ENCODE peak calls at places on chromosomes 12 and 14, in ten cellular contexts. One of them, this sample, is unnamed.

GRCh38 chr12:66698558-66698957 is 19.7 kb upstream of the GRIP1 start:
- DNase-seq in AG04450: no peak
- DNase-seq in fibroblast of the aortic adventitia: no peak
- DNase-seq in esophagus squamous epithelium: no peak
- DNase-seq in HL-60: no peak
- DNase-seq in tibial nerve: no peak
- DNase-seq in astrocyte: no peak
- DNase-seq in endothelial cell of umbilical vein: no peak
- DNase-seq in heart left ventricle: no peak
- DNase-seq in H1: no peak
- DNase-seq in this sample: no peak

GRCh38 chr14:42855159-42855558 is 1248.5 kb downstream of the LRFN5 start:
- DNase-seq in fibroblast of the aortic adventitia: peak
- DNase-seq in esophagus squamous epithelium: no peak
- DNase-seq in AG04450: no peak
- DNase-seq in H1: no peak
- DNase-seq in astrocyte: no peak
- DNase-seq in heart left ventricle: no peak
- DNase-seq in endothelial cell of umbilical vein: no peak
- DNase-seq in HL-60: no peak
- DNase-seq in tibial nerve: no peak
- DNase-seq in this sample: no peak

GRCh38 chr14:99551034-99551922 is 52.7 kb downstream of the CCDC85C start:
- DNase-seq in esophagus squamous epithelium: no peak
- DNase-seq in H1: no peak
- DNase-seq in astrocyte: no peak
- DNase-seq in HL-60: no peak
- DNase-seq in heart left ventricle: no peak
- DNase-seq in tibial nerve: no peak
- DNase-seq in endothelial cell of umbilical vein: no peak
- DNase-seq in fibroblast of the aortic adventitia: no peak
- DNase-seq in AG04450: no peak
- DNase-seq in this sample: no peak

GRCh38 chr12:57008113-57008687 is 1.9 kb upstream of the ZBTB39 start:
- DNase-seq in HL-60: peak
- DNase-seq in tibial nerve: no peak
- DNase-seq in H1: no peak
- DNase-seq in astrocyte: peak
- DNase-seq in heart left ventricle: no peak
- DNase-seq in fibroblast of the aortic adventitia: peak
- DNase-seq in AG04450: peak
- DNase-seq in esophagus squamous epithelium: no peak
- DNase-seq in endothelial cell of umbilical vein: peak
- DNase-seq in this sample: no peak

GRCh38 chr12:52221912-52222457 is 11.1 kb upstream of the KRT7 start:
- DNase-seq in heart left ventricle: no peak
- DNase-seq in endothelial cell of umbilical vein: peak
- DNase-seq in H1: peak
- DNase-seq in HL-60: peak
- DNase-seq in esophagus squamous epithelium: no peak
- DNase-seq in fibroblast of the aortic adventitia: no peak
- DNase-seq in astrocyte: no peak
- DNase-seq in AG04450: no peak
- DNase-seq in tibial nerve: no peak
- DNase-seq in this sample: peak

GRCh38 chr14:20435454-20436362 is at the start of gene KLHL33:
- DNase-seq in astrocyte: no peak
- DNase-seq in H1: no peak
- DNase-seq in AG04450: no peak
- DNase-seq in heart left ventricle: no peak
- DNase-seq in HL-60: no peak
- DNase-seq in esophagus squamous epithelium: no peak
- DNase-seq in endothelial cell of umbilical vein: no peak
- DNase-seq in tibial nerve: no peak
- DNase-seq in fibroblast of the aortic adventitia: no peak
- DNase-seq in this sample: no peak

GRCh38 chr12:30154996-30155730 is 371.4 kb upstream of the TMTC1 start:
- DNase-seq in esophagus squamous epithelium: no peak
- DNase-seq in endothelial cell of umbilical vein: no peak
- DNase-seq in AG04450: no peak
- DNase-seq in fibroblast of the aortic adventitia: peak
- DNase-seq in heart left ventricle: no peak
- DNase-seq in tibial nerve: no peak
- DNase-seq in H1: no peak
- DNase-seq in astrocyte: peak
- DNase-seq in HL-60: no peak
- DNase-seq in this sample: no peak

GRCh38 chr12:77786675-77787074 is 44.0 kb upstream of the NAV3 start:
- DNase-seq in fibroblast of the aortic adventitia: no peak
- DNase-seq in endothelial cell of umbilical vein: no peak
- DNase-seq in AG04450: no peak
- DNase-seq in tibial nerve: no peak
- DNase-seq in astrocyte: no peak
- DNase-seq in HL-60: no peak
- DNase-seq in H1: no peak
- DNase-seq in esophagus squamous epithelium: no peak
- DNase-seq in heart left ventricle: no peak
- DNase-seq in this sample: no peak

GRCh38 chr14:55846852-55847471 is 267.0 kb downstream of the KTN1 start:
- DNase-seq in AG04450: no peak
- DNase-seq in heart left ventricle: no peak
- DNase-seq in HL-60: no peak
- DNase-seq in tibial nerve: peak
- DNase-seq in H1: no peak
- DNase-seq in esophagus squamous epithelium: no peak
- DNase-seq in fibroblast of the aortic adventitia: peak
- DNase-seq in astrocyte: peak
- DNase-seq in endothelial cell of umbilical vein: no peak
- DNase-seq in this sample: peak

GRCh38 chr14:76497550-76498484 is 121.9 kb downstream of the ESRRB start:
- DNase-seq in esophagus squamous epithelium: no peak
- DNase-seq in AG04450: no peak
- DNase-seq in fibroblast of the aortic adventitia: no peak
- DNase-seq in tibial nerve: no peak
- DNase-seq in endothelial cell of umbilical vein: no peak
- DNase-seq in HL-60: no peak
- DNase-seq in heart left ventricle: no peak
- DNase-seq in astrocyte: no peak
- DNase-seq in H1: no peak
- DNase-seq in this sample: no peak
- TF ChIP-seq CTCF in esophagus squamous epithelium: no peak
- TF ChIP-seq CTCF in AG04450: no peak
- TF ChIP-seq CTCF in fibroblast of the aortic adventitia: no peak
- TF ChIP-seq CTCF in tibial nerve: no peak
- TF ChIP-seq CTCF in endothelial cell of umbilical vein: no peak
- TF ChIP-seq CTCF in HL-60: no peak
- TF ChIP-seq CTCF in heart left ventricle: no peak
- TF ChIP-seq CTCF in astrocyte: no peak
- TF ChIP-seq CTCF in H1: peak
- TF ChIP-seq CTCF in this sample: no peak

GRCh38 chr12:34599530-34600513 is 577.5 kb downstream of the ALG10 start:
- DNase-seq in AG04450: no peak
- DNase-seq in H1: no peak
- DNase-seq in heart left ventricle: no peak
- DNase-seq in fibroblast of the aortic adventitia: no peak
- DNase-seq in tibial nerve: no peak
- DNase-seq in esophagus squamous epithelium: no peak
- DNase-seq in HL-60: no peak
- DNase-seq in endothelial cell of umbilical vein: no peak
- DNase-seq in astrocyte: no peak
- DNase-seq in this sample: peak

GRCh38 chr12:34597548-34598351 is 575.5 kb downstream of the ALG10 start:
- DNase-seq in H1: no peak
- DNase-seq in fibroblast of the aortic adventitia: no peak
- DNase-seq in astrocyte: no peak
- DNase-seq in tibial nerve: no peak
- DNase-seq in AG04450: no peak
- DNase-seq in heart left ventricle: no peak
- DNase-seq in esophagus squamous epithelium: no peak
- DNase-seq in endothelial cell of umbilical vein: no peak
- DNase-seq in HL-60: no peak
- DNase-seq in this sample: no peak

GRCh38 chr12:34598352-34598827 is 576.1 kb downstream of the ALG10 start:
- DNase-seq in AG04450: no peak
- DNase-seq in endothelial cell of umbilical vein: no peak
- DNase-seq in tibial nerve: no peak
- DNase-seq in H1: no peak
- DNase-seq in fibroblast of the aortic adventitia: no peak
- DNase-seq in heart left ventricle: no peak
- DNase-seq in astrocyte: no peak
- DNase-seq in HL-60: no peak
- DNase-seq in esophagus squamous epithelium: no peak
- DNase-seq in this sample: no peak

GRCh38 chr12:34598851-34599529 is 576.7 kb downstream of the ALG10 start:
- DNase-seq in heart left ventricle: no peak
- DNase-seq in HL-60: no peak
- DNase-seq in H1: no peak
- DNase-seq in astrocyte: no peak
- DNase-seq in fibroblast of the aortic adventitia: no peak
- DNase-seq in esophagus squamous epithelium: no peak
- DNase-seq in tibial nerve: no peak
- DNase-seq in AG04450: no peak
- DNase-seq in endothelial cell of umbilical vein: no peak
- DNase-seq in this sample: no peak

DNA sequence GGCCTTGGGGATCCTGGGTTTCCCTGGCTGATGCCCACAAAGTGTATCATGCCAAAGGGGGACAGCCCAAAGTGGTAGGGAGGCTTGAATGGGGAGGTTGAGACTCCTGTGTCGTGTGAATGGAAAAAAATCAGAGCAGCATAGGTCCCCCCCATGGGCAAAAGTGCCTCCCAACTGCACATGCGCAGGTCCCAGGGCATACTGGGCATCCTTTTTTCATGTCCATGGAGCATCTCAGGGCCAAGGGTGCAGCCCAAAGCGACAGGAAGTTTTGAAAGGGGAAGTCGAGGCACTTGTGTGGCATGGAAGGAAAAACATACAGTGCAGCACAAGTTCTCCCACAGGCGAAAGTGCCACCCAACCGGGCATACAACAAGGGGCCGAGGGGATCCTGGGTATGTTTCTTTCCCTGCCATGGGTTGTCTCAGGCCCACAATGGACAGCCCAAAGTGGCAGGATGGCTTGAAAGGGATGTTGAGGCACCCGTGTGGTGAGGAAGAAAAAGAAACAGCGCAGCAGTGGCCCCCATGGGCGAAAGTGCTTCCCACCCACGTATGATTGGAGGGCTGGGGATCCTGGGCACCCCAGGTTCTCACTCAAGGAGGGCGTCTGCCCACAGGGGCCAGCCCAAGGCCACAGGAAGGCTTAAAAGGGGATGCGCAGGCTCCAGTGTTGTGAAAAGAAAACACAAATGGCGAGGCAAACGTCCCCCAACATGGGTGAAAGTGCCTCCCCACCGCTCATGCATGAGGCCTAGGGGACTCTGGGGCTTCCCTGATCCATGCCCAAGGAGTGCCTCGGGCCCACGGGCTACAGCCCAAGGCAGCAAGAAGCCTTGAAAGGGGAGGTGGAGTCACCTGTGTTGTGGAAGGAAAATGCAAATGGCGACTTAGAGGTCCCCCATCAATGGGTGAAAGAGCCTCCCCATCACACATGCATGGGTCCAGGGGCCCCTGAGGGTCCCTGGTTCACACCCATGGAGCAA is 573.7 kb downstream of the ALG10 start:
- DNase-seq in tibial nerve: no peak
- DNase-seq in endothelial cell of umbilical vein: no peak
- DNase-seq in HL-60: no peak
- DNase-seq in H1: no peak
- DNase-seq in astrocyte: no peak
- DNase-seq in heart left ventricle: no peak
- DNase-seq in esophagus squamous epithelium: no peak
- DNase-seq in fibroblast of the aortic adventitia: no peak
- DNase-seq in AG04450: no peak
- DNase-seq in this sample: no peak
- H3K4me3 ChIP-seq in tibial nerve: no peak
- H3K4me3 ChIP-seq in endothelial cell of umbilical vein: no peak
- H3K4me3 ChIP-seq in HL-60: no peak
- H3K4me3 ChIP-seq in H1: no peak
- H3K4me3 ChIP-seq in astrocyte: no peak
- H3K4me3 ChIP-seq in heart left ventricle: no peak
- H3K4me3 ChIP-seq in esophagus squamous epithelium: no peak
- H3K4me3 ChIP-seq in fibroblast of the aortic adventitia: no peak
- H3K4me3 ChIP-seq in AG04450: no peak
- H3K4me3 ChIP-seq in this sample: no peak

DNA sequence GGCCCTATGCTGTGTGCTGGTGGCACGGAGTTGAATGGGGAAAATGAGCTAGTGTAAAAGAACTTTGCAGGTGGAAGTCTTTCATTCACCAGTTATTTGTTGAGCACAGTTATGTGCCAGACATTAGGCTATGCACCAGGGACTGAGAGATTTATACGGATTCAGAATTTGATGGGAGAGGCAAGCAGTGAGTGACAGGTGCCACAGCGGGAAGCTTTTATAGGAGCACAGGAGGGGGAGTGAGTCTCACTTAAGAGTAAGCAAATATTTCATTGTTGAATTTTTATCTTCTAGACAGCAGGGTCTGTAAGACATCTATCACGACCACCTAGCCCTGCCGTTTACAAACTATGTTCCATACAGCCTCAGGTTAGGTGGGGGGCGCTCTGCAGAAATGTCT is 320.6 kb downstream of the SNAPC1 start:
- DNase-seq in astrocyte: no peak
- DNase-seq in AG04450: no peak
- DNase-seq in HL-60: no peak
- DNase-seq in H1: no peak
- DNase-seq in heart left ventricle: no peak
- DNase-seq in endothelial cell of umbilical vein: no peak
- DNase-seq in esophagus squamous epithelium: no peak
- DNase-seq in tibial nerve: no peak
- DNase-seq in fibroblast of the aortic adventitia: no peak
- DNase-seq in this sample: no peak
- TF ChIP-seq CTCF in astrocyte: no peak
- TF ChIP-seq CTCF in AG04450: no peak
- TF ChIP-seq CTCF in HL-60: no peak
- TF ChIP-seq CTCF in H1: no peak
- TF ChIP-seq CTCF in heart left ventricle: no peak
- TF ChIP-seq CTCF in endothelial cell of umbilical vein: no peak
- TF ChIP-seq CTCF in esophagus squamous epithelium: no peak
- TF ChIP-seq CTCF in tibial nerve: no peak
- TF ChIP-seq CTCF in fibroblast of the aortic adventitia: no peak
- TF ChIP-seq CTCF in this sample: no peak

DNA sequence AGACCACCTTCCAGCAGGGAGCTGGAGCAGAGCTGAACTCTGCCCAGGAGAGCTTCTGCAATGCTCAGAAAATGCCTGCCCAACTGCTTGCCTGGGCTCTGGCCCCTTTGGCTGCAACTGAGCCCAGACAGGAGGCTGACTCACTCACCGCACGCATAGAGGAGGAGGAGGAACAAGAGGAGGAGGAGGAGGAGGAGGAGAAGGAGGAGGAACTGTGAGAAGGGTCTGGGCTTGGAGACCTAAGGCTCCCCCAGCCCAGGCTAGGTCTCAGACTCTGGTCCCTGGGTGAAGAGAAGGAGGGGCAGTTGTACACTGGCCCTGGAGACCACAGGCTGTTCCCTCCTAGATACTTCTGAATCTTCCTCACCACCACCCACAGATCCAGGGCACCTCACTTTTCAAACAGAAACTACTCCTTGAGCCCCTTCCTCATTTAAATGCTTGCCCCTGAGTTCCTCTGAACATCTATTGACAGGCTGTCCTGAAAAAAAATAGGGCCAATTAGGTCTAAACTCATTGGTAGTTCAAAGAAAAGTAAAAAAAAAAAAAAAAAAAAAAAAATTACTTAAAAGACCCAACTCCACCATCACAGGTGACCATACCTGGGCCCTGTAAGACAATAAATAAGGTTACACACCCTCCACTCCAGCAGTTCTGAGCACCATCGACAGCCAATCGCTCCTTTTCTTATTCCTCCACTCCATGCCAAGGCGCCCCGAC is 707 bp downstream of the VDR start:
- DNase-seq in fibroblast of the aortic adventitia: peak
- DNase-seq in astrocyte: peak
- DNase-seq in AG04450: peak
- DNase-seq in H1: no peak
- DNase-seq in heart left ventricle: peak
- DNase-seq in endothelial cell of umbilical vein: peak
- DNase-seq in tibial nerve: peak
- DNase-seq in HL-60: peak
- DNase-seq in esophagus squamous epithelium: no peak
- DNase-seq in this sample: peak
- H3K4me3 ChIP-seq in fibroblast of the aortic adventitia: peak
- H3K4me3 ChIP-seq in astrocyte: peak
- H3K4me3 ChIP-seq in AG04450: peak
- H3K4me3 ChIP-seq in H1: peak
- H3K4me3 ChIP-seq in heart left ventricle: peak
- H3K4me3 ChIP-seq in endothelial cell of umbilical vein: peak
- H3K4me3 ChIP-seq in tibial nerve: peak
- H3K4me3 ChIP-seq in HL-60: peak
- H3K4me3 ChIP-seq in esophagus squamous epithelium: peak
- H3K4me3 ChIP-seq in this sample: no peak

This sample was measured in adrenal gland.